ENCODE peak calls at places on chromosomes 5 and 9, in ten cellular contexts. One of them, this sample, is unnamed.

GRCh38 chr5:143033535-143034260 is 263.5 kb downstream of the ARHGAP26 start:
- DNase-seq in bronchial epithelial cell: peak
- DNase-seq in fibroblast of pulmonary artery: peak
- DNase-seq in cardiac muscle cell: no peak
- DNase-seq in pancreas: no peak
- DNase-seq in sigmoid colon: no peak
- DNase-seq in osteoblast: peak
- DNase-seq in body of pancreas: no peak
- DNase-seq in progenitor cell of endocrine pancreas: no peak
- DNase-seq in tibial nerve: no peak
- DNase-seq in this sample: no peak

GRCh38 chr9:72205513-72205912 is 56.3 kb downstream of the GDA start:
- DNase-seq in bronchial epithelial cell: peak
- DNase-seq in fibroblast of pulmonary artery: no peak
- DNase-seq in cardiac muscle cell: no peak
- DNase-seq in pancreas: peak
- DNase-seq in sigmoid colon: no peak
- DNase-seq in osteoblast: no peak
- DNase-seq in body of pancreas: peak
- DNase-seq in progenitor cell of endocrine pancreas: no peak
- DNase-seq in tibial nerve: no peak
- DNase-seq in this sample: no peak

GRCh38 chr9:89375181-89375760 is 57.0 kb downstream of the SECISBP2 start:
- DNase-seq in bronchial epithelial cell: peak
- DNase-seq in fibroblast of pulmonary artery: peak
- DNase-seq in cardiac muscle cell: no peak
- DNase-seq in pancreas: no peak
- DNase-seq in sigmoid colon: no peak
- DNase-seq in osteoblast: peak
- DNase-seq in body of pancreas: no peak
- DNase-seq in progenitor cell of endocrine pancreas: no peak
- DNase-seq in tibial nerve: no peak
- DNase-seq in this sample: peak

GRCh38 chr5:60487466-60487865 is 212.5 kb downstream of the DEPDC1B start:
- DNase-seq in bronchial epithelial cell: no peak
- DNase-seq in fibroblast of pulmonary artery: no peak
- DNase-seq in cardiac muscle cell: no peak
- DNase-seq in pancreas: no peak
- DNase-seq in sigmoid colon: no peak
- DNase-seq in osteoblast: peak
- DNase-seq in body of pancreas: no peak
- DNase-seq in progenitor cell of endocrine pancreas: no peak
- DNase-seq in tibial nerve: no peak
- DNase-seq in this sample: no peak

GRCh38 chr9:2174321-2174720 is 159.2 kb downstream of the SMARCA2 start:
- DNase-seq in bronchial epithelial cell: no peak
- DNase-seq in fibroblast of pulmonary artery: no peak
- DNase-seq in cardiac muscle cell: no peak
- DNase-seq in pancreas: no peak
- DNase-seq in sigmoid colon: no peak
- DNase-seq in osteoblast: no peak
- DNase-seq in body of pancreas: no peak
- DNase-seq in progenitor cell of endocrine pancreas: no peak
- DNase-seq in tibial nerve: no peak
- DNase-seq in this sample: no peak

GRCh38 chr5:161311965-161312364 is 234.6 kb downstream of the GABRB2 start:
- DNase-seq in bronchial epithelial cell: no peak
- DNase-seq in fibroblast of pulmonary artery: no peak
- DNase-seq in cardiac muscle cell: no peak
- DNase-seq in pancreas: no peak
- DNase-seq in sigmoid colon: no peak
- DNase-seq in osteoblast: peak
- DNase-seq in body of pancreas: peak
- DNase-seq in progenitor cell of endocrine pancreas: no peak
- DNase-seq in tibial nerve: no peak
- DNase-seq in this sample: no peak

GRCh38 chr5:84242286-84242685 is 142.4 kb downstream of the EDIL3 start:
- DNase-seq in bronchial epithelial cell: peak
- DNase-seq in fibroblast of pulmonary artery: peak
- DNase-seq in cardiac muscle cell: no peak
- DNase-seq in pancreas: no peak
- DNase-seq in sigmoid colon: no peak
- DNase-seq in osteoblast: peak
- DNase-seq in body of pancreas: no peak
- DNase-seq in progenitor cell of endocrine pancreas: no peak
- DNase-seq in tibial nerve: no peak
- DNase-seq in this sample: no peak

GRCh38 chr5:26582350-26583040 is 455.9 kb downstream of the CDH9 start:
- DNase-seq in bronchial epithelial cell: peak
- DNase-seq in fibroblast of pulmonary artery: peak
- DNase-seq in cardiac muscle cell: no peak
- DNase-seq in pancreas: no peak
- DNase-seq in sigmoid colon: no peak
- DNase-seq in osteoblast: no peak
- DNase-seq in body of pancreas: no peak
- DNase-seq in progenitor cell of endocrine pancreas: no peak
- DNase-seq in tibial nerve: no peak
- DNase-seq in this sample: no peak

GRCh38 chr9:94108584-94108983 is 24.3 kb downstream of the PTPDC1 start:
- DNase-seq in bronchial epithelial cell: no peak
- DNase-seq in fibroblast of pulmonary artery: peak
- DNase-seq in cardiac muscle cell: no peak
- DNase-seq in pancreas: no peak
- DNase-seq in sigmoid colon: no peak
- DNase-seq in osteoblast: no peak
- DNase-seq in body of pancreas: no peak
- DNase-seq in progenitor cell of endocrine pancreas: no peak
- DNase-seq in tibial nerve: peak
- DNase-seq in this sample: no peak

GRCh38 chr5:141883184-141883947 is 5.2 kb upstream of the PCDH1 start:
- DNase-seq in bronchial epithelial cell: no peak
- DNase-seq in fibroblast of pulmonary artery: peak
- DNase-seq in cardiac muscle cell: peak
- DNase-seq in pancreas: no peak
- DNase-seq in sigmoid colon: peak
- DNase-seq in osteoblast: peak
- DNase-seq in body of pancreas: peak
- DNase-seq in progenitor cell of endocrine pancreas: peak
- DNase-seq in tibial nerve: no peak
- DNase-seq in this sample: no peak

GRCh38 chr5:142841511-142842255 is 71.5 kb downstream of the ARHGAP26 start:
- DNase-seq in bronchial epithelial cell: no peak
- DNase-seq in fibroblast of pulmonary artery: peak
- DNase-seq in cardiac muscle cell: peak
- DNase-seq in pancreas: no peak
- DNase-seq in sigmoid colon: peak
- DNase-seq in osteoblast: no peak
- DNase-seq in body of pancreas: no peak
- DNase-seq in progenitor cell of endocrine pancreas: no peak
- DNase-seq in tibial nerve: peak
- DNase-seq in this sample: peak

GRCh38 chr9:17531642-17532254 is 47.1 kb upstream of the SH3GL2 start:
- DNase-seq in bronchial epithelial cell: peak
- DNase-seq in fibroblast of pulmonary artery: peak
- DNase-seq in cardiac muscle cell: peak
- DNase-seq in pancreas: no peak
- DNase-seq in sigmoid colon: no peak
- DNase-seq in osteoblast: peak
- DNase-seq in body of pancreas: peak
- DNase-seq in progenitor cell of endocrine pancreas: no peak
- DNase-seq in tibial nerve: peak
- DNase-seq in this sample: peak

GRCh38 chr5:122073864-122074263 is 4.2 kb downstream of the LOX start:
- DNase-seq in bronchial epithelial cell: no peak
- DNase-seq in fibroblast of pulmonary artery: no peak
- DNase-seq in cardiac muscle cell: no peak
- DNase-seq in pancreas: no peak
- DNase-seq in sigmoid colon: no peak
- DNase-seq in osteoblast: no peak
- DNase-seq in body of pancreas: no peak
- DNase-seq in progenitor cell of endocrine pancreas: no peak
- DNase-seq in tibial nerve: no peak
- DNase-seq in this sample: no peak

GRCh38 chr5:122078116-122078865 is at the start of gene LOX:
- DNase-seq in bronchial epithelial cell: peak
- DNase-seq in fibroblast of pulmonary artery: peak
- DNase-seq in cardiac muscle cell: peak
- DNase-seq in pancreas: peak
- DNase-seq in sigmoid colon: peak
- DNase-seq in osteoblast: peak
- DNase-seq in body of pancreas: peak
- DNase-seq in progenitor cell of endocrine pancreas: peak
- DNase-seq in tibial nerve: peak
- DNase-seq in this sample: peak

GRCh38 chr5:122077451-122078115 is 476 bp downstream of the LOX start:
- DNase-seq in bronchial epithelial cell: no peak
- DNase-seq in fibroblast of pulmonary artery: peak
- DNase-seq in cardiac muscle cell: peak
- DNase-seq in pancreas: peak
- DNase-seq in sigmoid colon: peak
- DNase-seq in osteoblast: peak
- DNase-seq in body of pancreas: peak
- DNase-seq in progenitor cell of endocrine pancreas: peak
- DNase-seq in tibial nerve: no peak
- DNase-seq in this sample: peak

GRCh38 chr5:122076669-122077450 is 1.2 kb downstream of the LOX start:
- DNase-seq in bronchial epithelial cell: peak
- DNase-seq in fibroblast of pulmonary artery: peak
- DNase-seq in cardiac muscle cell: peak
- DNase-seq in pancreas: peak
- DNase-seq in sigmoid colon: peak
- DNase-seq in osteoblast: peak
- DNase-seq in body of pancreas: peak
- DNase-seq in progenitor cell of endocrine pancreas: peak
- DNase-seq in tibial nerve: peak
- DNase-seq in this sample: peak

GRCh38 chr5:122076023-122076422 is 2.0 kb downstream of the LOX start:
- DNase-seq in bronchial epithelial cell: peak
- DNase-seq in fibroblast of pulmonary artery: peak
- DNase-seq in cardiac muscle cell: no peak
- DNase-seq in pancreas: no peak
- DNase-seq in sigmoid colon: no peak
- DNase-seq in osteoblast: peak
- DNase-seq in body of pancreas: no peak
- DNase-seq in progenitor cell of endocrine pancreas: no peak
- DNase-seq in tibial nerve: no peak
- DNase-seq in this sample: no peak
- TF ChIP-seq CTCF in bronchial epithelial cell: no peak
- TF ChIP-seq CTCF in fibroblast of pulmonary artery: peak
- TF ChIP-seq CTCF in cardiac muscle cell: peak
- TF ChIP-seq CTCF in pancreas: no peak
- TF ChIP-seq CTCF in sigmoid colon: no peak
- TF ChIP-seq CTCF in osteoblast: no peak
- TF ChIP-seq CTCF in body of pancreas: no peak
- TF ChIP-seq CTCF in progenitor cell of endocrine pancreas: no peak
- TF ChIP-seq CTCF in tibial nerve: no peak
- TF ChIP-seq CTCF in this sample: no peak

DNA sequence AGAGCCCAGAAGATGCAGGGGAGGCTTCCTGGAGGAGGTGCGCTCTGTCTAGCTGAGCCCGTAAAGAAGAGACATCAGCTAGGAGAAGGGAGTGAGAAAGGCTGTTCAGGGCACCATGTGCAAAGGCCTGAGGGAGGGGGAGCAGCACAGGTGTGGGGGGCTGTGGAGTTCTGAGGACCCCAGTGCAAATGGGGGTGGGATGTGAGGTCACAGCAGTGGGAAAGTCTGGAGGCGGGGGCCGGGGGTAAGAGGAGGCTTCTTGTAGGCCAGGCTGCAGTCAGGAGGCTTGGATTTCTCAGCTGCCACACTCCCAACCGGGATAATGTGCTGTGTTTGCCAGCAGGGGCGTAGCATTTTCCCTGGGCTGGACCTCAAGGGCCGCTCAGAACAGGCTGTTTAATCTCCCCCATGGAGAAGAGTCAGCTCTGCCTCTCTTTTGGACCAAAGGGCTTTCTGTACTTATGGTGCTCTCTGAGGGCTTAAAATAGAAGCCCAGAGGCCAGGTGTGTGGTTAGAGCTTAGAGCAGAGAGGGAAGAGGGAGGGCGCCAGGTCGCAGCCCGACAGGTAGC is 5.7 kb downstream of the NEURL1B start:
- DNase-seq in bronchial epithelial cell: peak
- DNase-seq in fibroblast of pulmonary artery: peak
- DNase-seq in cardiac muscle cell: peak
- DNase-seq in pancreas: no peak
- DNase-seq in sigmoid colon: peak
- DNase-seq in osteoblast: peak
- DNase-seq in body of pancreas: no peak
- DNase-seq in progenitor cell of endocrine pancreas: no peak
- DNase-seq in tibial nerve: no peak
- DNase-seq in this sample: peak
- TF ChIP-seq CTCF in bronchial epithelial cell: peak
- TF ChIP-seq CTCF in fibroblast of pulmonary artery: peak
- TF ChIP-seq CTCF in cardiac muscle cell: peak
- TF ChIP-seq CTCF in pancreas: no peak
- TF ChIP-seq CTCF in sigmoid colon: peak
- TF ChIP-seq CTCF in osteoblast: peak
- TF ChIP-seq CTCF in body of pancreas: no peak
- TF ChIP-seq CTCF in progenitor cell of endocrine pancreas: peak
- TF ChIP-seq CTCF in tibial nerve: peak
- TF ChIP-seq CTCF in this sample: peak

DNA sequence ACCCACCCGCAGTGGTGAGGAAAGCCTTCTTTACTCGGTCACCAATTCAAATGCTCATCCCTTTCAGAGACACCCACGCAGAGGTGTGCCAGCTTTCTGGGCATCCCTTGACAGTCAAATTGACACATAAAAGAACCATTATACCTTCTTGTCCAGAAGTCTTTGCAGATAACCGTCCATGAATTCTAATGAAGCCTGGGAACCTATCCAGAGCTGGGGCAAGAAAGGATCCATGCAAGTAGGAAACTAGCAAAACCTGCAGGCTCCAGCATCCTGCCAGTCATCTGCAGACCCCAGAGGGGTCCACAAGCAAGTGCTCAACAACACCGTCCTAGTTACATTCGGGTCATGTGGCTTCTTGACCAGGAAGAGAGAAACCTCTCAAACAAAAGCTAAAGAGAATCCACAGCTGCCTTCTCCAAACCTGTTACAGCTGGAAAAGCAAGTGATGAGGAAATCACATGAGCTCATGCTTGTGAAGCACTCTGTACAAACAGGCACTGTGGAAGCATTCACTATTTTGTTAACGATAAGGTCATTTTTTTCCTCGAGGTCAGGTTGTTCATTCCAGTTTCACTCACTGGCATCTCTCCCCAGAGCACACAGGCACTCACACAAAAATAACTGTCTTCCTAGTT is 80.2 kb upstream of the DMRT1 start:
- DNase-seq in bronchial epithelial cell: peak
- DNase-seq in fibroblast of pulmonary artery: peak
- DNase-seq in cardiac muscle cell: no peak
- DNase-seq in pancreas: no peak
- DNase-seq in sigmoid colon: peak
- DNase-seq in osteoblast: peak
- DNase-seq in body of pancreas: no peak
- DNase-seq in progenitor cell of endocrine pancreas: no peak
- DNase-seq in tibial nerve: no peak
- DNase-seq in this sample: no peak
- TF ChIP-seq CTCF in bronchial epithelial cell: no peak
- TF ChIP-seq CTCF in fibroblast of pulmonary artery: no peak
- TF ChIP-seq CTCF in cardiac muscle cell: no peak
- TF ChIP-seq CTCF in pancreas: no peak
- TF ChIP-seq CTCF in sigmoid colon: no peak
- TF ChIP-seq CTCF in osteoblast: no peak
- TF ChIP-seq CTCF in body of pancreas: no peak
- TF ChIP-seq CTCF in progenitor cell of endocrine pancreas: no peak
- TF ChIP-seq CTCF in tibial nerve: no peak
- TF ChIP-seq CTCF in this sample: no peak

GRCh38 chr9:90458485-90458884 is 184.1 kb downstream of the DIRAS2 start:
- DNase-seq in bronchial epithelial cell: no peak
- DNase-seq in fibroblast of pulmonary artery: no peak
- DNase-seq in cardiac muscle cell: peak
- DNase-seq in pancreas: peak
- DNase-seq in sigmoid colon: no peak
- DNase-seq in osteoblast: no peak
- DNase-seq in body of pancreas: peak
- DNase-seq in progenitor cell of endocrine pancreas: peak
- DNase-seq in tibial nerve: no peak
- DNase-seq in this sample: no peak
- TF ChIP-seq CTCF in bronchial epithelial cell: no peak
- TF ChIP-seq CTCF in fibroblast of pulmonary artery: no peak
- TF ChIP-seq CTCF in cardiac muscle cell: no peak
- TF ChIP-seq CTCF in pancreas: peak
- TF ChIP-seq CTCF in sigmoid colon: no peak
- TF ChIP-seq CTCF in osteoblast: no peak
- TF ChIP-seq CTCF in body of pancreas: peak
- TF ChIP-seq CTCF in progenitor cell of endocrine pancreas: peak
- TF ChIP-seq CTCF in tibial nerve: no peak
- TF ChIP-seq CTCF in this sample: peak

This sample was measured in glutamatergic neuron.